ENCODE peak calls at places on chromosome 17, in four cellular contexts. P, Z, J and T are unnamed samples.

GRCh38 chr17:73663614-73664013 is 19.4 kb upstream of the SDK2 start:
- DNase-seq in P (no peak), Z (no peak), J (no peak), T (no peak)

GRCh38 chr17:42744283-42744805 is 496 bp downstream of the EZH1 start:
- DNase-seq in P (no peak), Z (peak; percentile 42), J (no peak), T (peak; percentile 82)

GRCh38 chr17:36468903-36469635 is 17.4 kb upstream of the ZNHIT3 start:
- DNase-seq in P (no peak), Z (no peak), J (no peak), T (no peak)

GRCh38 chr17:71444011-71444574 is 676.7 kb upstream of the SOX9 start:
- DNase-seq in P (no peak), Z (no peak), J (no peak), T (no peak)

GRCh38 chr17:2982854-2983636 is 80.4 kb downstream of the OR1D5 start:
- DNase-seq in P (peak; percentile 20), Z (peak; percentile 95), J (peak; percentile 88), T (peak; percentile 42)

GRCh38 chr17:72976971-72977767 is 115.3 kb downstream of the SLC39A11 start:
- DNase-seq in P (no peak), Z (peak; percentile 95), J (peak; percentile 45), T (peak; percentile 65)

GRCh38 chr17:7405882-7406825 is 1.5 kb upstream of the NLGN2 start:
- DNase-seq in P (no peak), Z (no peak), J (no peak), T (no peak)

GRCh38 chr17:58756246-58757161 is 850 bp downstream of the PPM1E start:
- DNase-seq in P (peak; percentile 48), Z (peak; percentile 14), J (no peak), T (peak; percentile 26)

GRCh38 chr17:44655983-44656700 is at the start of gene MEIOC:
- DNase-seq in P (peak; percentile 98), Z (peak; percentile 22), J (no peak), T (peak; percentile 86)

GRCh38 chr17:42653179-42654124 is 5.6 kb upstream of the TUBG2 start:
- DNase-seq in P (peak; percentile 71), Z (peak; percentile 87), J (peak; percentile 80), T (peak; percentile 81)

GRCh38 chr17:1223662-1224061 is 43.9 kb upstream of the ABR start:
- DNase-seq in P (no peak), Z (no peak), J (no peak), T (no peak)

GRCh38 chr17:5516060-5516792 is 29.9 kb downstream of the MIS12 start:
- DNase-seq in P (no peak), Z (peak; percentile 89), J (no peak), T (no peak)

GRCh38 chr17:73227379-73227778 is 34.3 kb downstream of the CPSF4L start:
- DNase-seq in P (no peak), Z (no peak), J (no peak), T (no peak)

GRCh38 chr17:28341516-28341915 is 6.0 kb downstream of the TNFAIP1 start:
- DNase-seq in P (no peak), Z (no peak), J (no peak), T (no peak)

GRCh38 chr17:4004517-4005295 is 40.5 kb upstream of the ATP2A3 start:
- DNase-seq in P (peak; percentile 90), Z (peak; percentile 47), J (peak; percentile 50), T (peak; percentile 64)

GRCh38 chr17:7238418-7239090 is 703 bp downstream of the PHF23 start:
- DNase-seq in P (peak; percentile 58), Z (peak; percentile 46), J (no peak), T (no peak)

GRCh38 chr17:31493656-31494155 is 102.2 kb downstream of the RAB11FIP4 start:
- DNase-seq in P (no peak), Z (no peak), J (no peak), T (no peak)

GRCh38 chr17:41594363-41594915 is 7.7 kb upstream of the KRT14 start:
- DNase-seq in P (no peak), Z (no peak), J (no peak), T (no peak)

GRCh38 chr17:35297666-35298065 is 54.8 kb downstream of the SLFN5 start:
- DNase-seq in P (no peak), Z (no peak), J (no peak), T (no peak)

GRCh38 chr17:66306413-66306812 is 4.0 kb downstream of the PRKCA start:
- DNase-seq in P (no peak), Z (peak; percentile 38), J (no peak), T (no peak)

GRCh38 chr17:28865946-28866752 is 11.3 kb downstream of the ERAL1 start:
- DNase-seq in P (no peak), Z (peak; percentile 14), J (no peak), T (no peak)

GRCh38 chr17:12959441-12959840 is 58.4 kb downstream of the ELAC2 start:
- DNase-seq in P (no peak), Z (peak; percentile 45), J (no peak), T (no peak)

GRCh38 chr17:35117984-35118383 is 1.7 kb downstream of the RAD51D start:
- DNase-seq in P (no peak), Z (peak; percentile 36), J (no peak), T (peak; percentile 50)

GRCh38 chr17:80345841-80346497 is 69.0 kb upstream of the ENDOV start:
- DNase-seq in P (no peak), Z (no peak), J (no peak), T (no peak)

GRCh38 chr17:10337976-10338375 is 34.8 kb downstream of the MYH13 start:
- DNase-seq in P (no peak), Z (peak; percentile 49), J (no peak), T (no peak)

GRCh38 chr17:82365586-82366295 is 5.8 kb upstream of the UTS2R start:
- DNase-seq in P (no peak), Z (no peak), J (no peak), T (no peak)

DNA sequence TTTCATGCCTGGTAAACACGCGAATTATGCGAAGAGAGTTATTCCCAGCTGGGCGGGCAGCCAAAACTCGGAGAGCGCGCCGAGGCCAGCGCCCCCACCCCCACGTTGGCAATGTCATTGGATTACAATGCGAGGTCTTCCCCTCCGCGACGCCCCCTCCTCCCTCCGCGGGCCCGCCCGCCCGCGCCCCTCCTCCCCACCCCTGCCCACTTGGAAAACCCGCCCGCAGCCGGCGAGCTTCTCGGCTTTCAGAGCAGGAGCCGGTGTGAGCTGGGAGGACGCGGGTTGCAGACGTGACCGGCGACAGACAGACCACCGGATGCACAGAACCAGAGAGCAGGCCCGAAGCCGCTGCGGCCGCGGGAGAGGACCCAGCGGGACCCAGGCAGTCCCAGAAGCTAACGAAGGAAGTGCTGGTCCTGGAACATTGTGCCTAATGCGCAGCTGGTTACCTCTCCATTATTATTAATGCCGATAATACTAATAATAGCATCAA is 4.0 kb downstream of the NOG start:
- DNase-seq in P (peak; percentile 66), Z (no peak), J (no peak), T (no peak)
- H3K27ac ChIP-seq in P (no peak overlapping the region), Z (peak overlapping the region; percentile 89), J (no peak overlapping the region), T (no peak overlapping the region)

DNA sequence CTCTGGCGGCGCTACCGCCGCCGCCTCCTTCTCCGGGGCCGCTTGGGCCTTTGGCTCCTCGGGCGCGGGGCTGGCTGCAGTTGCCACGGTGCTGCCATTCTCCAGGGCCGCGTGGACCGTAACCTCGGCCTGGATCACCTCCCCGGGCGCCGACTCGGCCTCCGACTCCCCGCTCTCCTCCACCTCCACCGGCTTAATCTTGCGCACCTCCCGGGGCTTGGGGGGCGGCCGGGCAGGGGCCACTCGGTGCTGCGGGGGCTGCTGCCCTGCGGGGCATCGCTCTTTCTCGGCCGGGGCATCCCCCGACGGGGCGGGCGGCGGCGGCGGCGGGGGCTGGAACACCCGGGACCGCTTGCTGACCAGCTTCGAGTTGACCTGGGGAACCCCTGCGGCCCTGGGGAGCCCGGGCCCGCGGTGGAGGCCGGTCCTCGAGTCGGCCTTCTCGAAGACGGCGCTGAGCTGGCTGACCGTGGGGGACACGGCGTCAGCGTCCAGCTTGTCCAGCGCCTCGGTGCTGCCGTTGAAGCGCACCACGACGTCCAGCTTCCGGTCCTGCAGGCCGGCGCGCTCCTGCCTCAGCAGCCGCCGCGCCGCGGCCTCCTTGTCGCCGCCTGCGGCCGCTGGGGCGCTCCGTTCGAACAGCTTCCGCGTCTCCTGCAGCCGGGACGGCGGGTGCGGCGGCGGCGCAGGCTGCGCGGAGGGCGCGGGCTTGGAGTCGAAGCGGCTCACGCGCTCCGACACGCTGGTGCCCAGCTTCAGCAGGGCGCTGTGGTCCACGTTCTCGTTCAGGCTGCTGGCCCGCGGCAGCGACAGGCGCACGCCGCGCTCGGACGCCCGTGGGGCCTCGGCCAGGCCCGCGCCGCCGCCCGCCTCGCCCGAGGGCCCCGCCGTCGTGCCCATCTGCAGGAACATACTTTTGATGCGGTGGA is 788 bp downstream of the PPP1R9B start:
- DNase-seq in P (peak; percentile 69), Z (peak; percentile 64), J (peak; percentile 52), T (no peak)
- H3K27ac ChIP-seq in P (no peak overlapping the region), Z (no peak overlapping the region), J (peak overlapping the region; percentile 93), T (peak overlapping the region; percentile 84)

DNA sequence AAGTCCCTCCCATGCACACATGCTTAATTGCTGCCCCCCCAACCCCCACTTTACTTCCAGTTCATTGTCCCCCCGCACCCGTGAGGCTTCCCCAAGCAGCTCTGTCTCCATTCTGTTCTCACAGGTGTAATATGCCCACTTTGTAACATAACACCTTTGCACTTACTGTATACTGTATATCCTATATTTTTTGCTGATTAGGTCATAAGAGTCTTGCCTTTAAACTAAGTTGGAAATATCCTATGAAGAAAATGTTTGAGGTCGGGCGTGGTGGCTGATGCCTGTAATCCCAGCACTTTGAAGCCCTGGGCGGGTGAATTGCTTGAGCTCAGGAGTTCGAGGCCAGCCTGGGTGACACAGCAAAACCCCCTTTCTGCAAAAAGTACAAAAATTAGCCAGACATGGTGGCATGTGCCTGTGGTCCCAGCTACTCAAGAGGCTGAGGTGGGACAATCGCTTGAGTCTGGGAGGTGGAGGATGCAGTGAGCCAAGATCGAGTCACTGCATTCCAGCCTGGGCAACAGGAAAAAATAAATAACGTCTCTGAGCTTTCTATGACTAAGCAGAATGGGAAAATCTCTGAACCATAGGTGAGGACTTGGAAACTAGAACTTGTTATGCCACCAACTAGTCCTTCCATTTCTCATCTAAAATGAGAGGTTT is 76.1 kb downstream of the TNRC6C start:
- DNase-seq in P (no peak), Z (peak; percentile 18), J (no peak), T (no peak)
- H3K27ac ChIP-seq in P (no peak overlapping the region), Z (no peak overlapping the region), J (no peak overlapping the region), T (no peak overlapping the region)

DNA sequence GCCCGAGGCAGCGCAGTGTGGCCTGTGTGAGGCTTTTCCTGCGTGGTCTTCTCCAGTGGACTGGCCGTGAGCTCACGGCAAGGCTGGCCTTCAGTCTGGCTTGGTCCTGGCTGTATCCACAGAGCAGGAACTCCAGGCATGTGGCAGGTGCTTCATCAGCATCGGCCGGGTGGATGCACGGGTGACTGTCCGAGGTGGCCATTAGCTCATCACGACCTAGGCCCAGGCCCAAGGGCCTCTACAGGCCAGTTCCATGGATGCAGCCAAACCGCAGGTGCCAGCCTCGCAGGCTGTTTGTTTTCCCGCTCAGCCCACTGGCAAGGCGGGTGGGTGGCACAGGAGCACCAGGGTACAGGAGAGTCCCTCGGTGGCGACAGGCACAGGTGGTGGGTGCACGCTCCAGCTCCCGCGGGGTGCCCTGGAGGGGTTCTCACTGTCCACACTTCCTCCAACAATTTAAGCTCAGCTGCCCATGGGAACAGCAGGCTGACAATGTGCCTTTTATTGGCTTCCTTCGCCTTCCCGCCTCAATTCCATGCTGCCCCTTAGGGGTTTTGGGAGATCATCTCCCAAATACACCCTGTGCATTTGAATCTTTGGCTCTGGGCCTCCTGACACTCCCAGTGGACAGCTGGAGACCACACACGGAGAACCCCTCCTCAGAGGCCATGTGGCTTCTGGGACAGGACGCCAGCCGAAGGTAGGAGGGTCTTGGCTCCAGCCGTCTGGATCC is 33.0 kb downstream of the ENGASE start:
- DNase-seq in P (no peak), Z (no peak), J (no peak), T (no peak)
- H3K27ac ChIP-seq in P (no peak overlapping the region), Z (no peak overlapping the region), J (no peak overlapping the region), T (no peak overlapping the region)